ENCODE peak calls at places on chromosomes 16 and 17, in four cellular contexts. One of them, this sample, is unnamed.

GRCh38 chr16:30787613-30788378 is 791 bp upstream of the ZNF629 start:
- DNase-seq in GM12878: no peak
- DNase-seq in HL-60: no peak
- DNase-seq in K562: no peak
- DNase-seq in this sample: no peak

GRCh38 chr17:6556121-6557039 is at the start of gene PITPNM3:
- DNase-seq in HL-60: no peak
- DNase-seq in K562: peak
- DNase-seq in GM12878: no peak
- DNase-seq in this sample: no peak

GRCh38 chr16:85149776-85150175 is 37.5 kb upstream of the CIBAR2 start:
- DNase-seq in K562: no peak
- DNase-seq in HL-60: no peak
- DNase-seq in GM12878: no peak
- DNase-seq in this sample: no peak

GRCh38 chr16:74999208-74999682 is 421 bp downstream of the ZNRF1 start:
- DNase-seq in K562: peak
- DNase-seq in GM12878: no peak
- DNase-seq in HL-60: no peak
- DNase-seq in this sample: peak

GRCh38 chr17:76710863-76711611 is at the start of gene MXRA7:
- DNase-seq in HL-60: no peak
- DNase-seq in GM12878: no peak
- DNase-seq in K562: peak
- DNase-seq in this sample: peak

GRCh38 chr16:16092925-16093624 is 130.2 kb downstream of the ABCC6 start:
- DNase-seq in K562: no peak
- DNase-seq in GM12878: no peak
- DNase-seq in HL-60: no peak
- DNase-seq in this sample: no peak

GRCh38 chr17:47959825-47960655 is 2.4 kb upstream of the PRR15L start:
- DNase-seq in K562: no peak
- DNase-seq in HL-60: no peak
- DNase-seq in GM12878: no peak
- DNase-seq in this sample: no peak

GRCh38 chr17:57652811-57653210 is 92.3 kb downstream of the CCDC182 start:
- DNase-seq in HL-60: no peak
- DNase-seq in K562: no peak
- DNase-seq in GM12878: no peak
- DNase-seq in this sample: no peak

GRCh38 chr17:73973881-73974409 is 229.5 kb upstream of the RPL38 start:
- DNase-seq in HL-60: no peak
- DNase-seq in K562: no peak
- DNase-seq in GM12878: no peak
- DNase-seq in this sample: no peak

GRCh38 chr16:346587-346986 is 5.9 kb downstream of the AXIN1 start:
- DNase-seq in HL-60: no peak
- DNase-seq in K562: no peak
- DNase-seq in GM12878: no peak
- DNase-seq in this sample: no peak

GRCh38 chr17:55962931-55963378 is 190.3 kb upstream of the ANKFN1 start:
- DNase-seq in HL-60: no peak
- DNase-seq in GM12878: no peak
- DNase-seq in K562: no peak
- DNase-seq in this sample: no peak

GRCh38 chr16:66618588-66618987 is 14.1 kb downstream of the CMTM3 start:
- DNase-seq in K562: no peak
- DNase-seq in HL-60: no peak
- DNase-seq in GM12878: no peak
- DNase-seq in this sample: no peak

GRCh38 chr16:83925957-83926725 is 26.9 kb upstream of the OSGIN1 start:
- DNase-seq in HL-60: no peak
- DNase-seq in K562: no peak
- DNase-seq in GM12878: no peak
- DNase-seq in this sample: no peak

GRCh38 chr17:16346721-16347271 is 6.5 kb downstream of the CENPV start:
- DNase-seq in GM12878: no peak
- DNase-seq in K562: no peak
- DNase-seq in HL-60: no peak
- DNase-seq in this sample: no peak

GRCh38 chr17:27382025-27382424 is 74.2 kb upstream of the KSR1 start:
- DNase-seq in K562: no peak
- DNase-seq in HL-60: no peak
- DNase-seq in GM12878: no peak
- DNase-seq in this sample: no peak

GRCh38 chr17:45639297-45639849 is 144.7 kb upstream of the CRHR1 start:
- DNase-seq in HL-60: no peak
- DNase-seq in GM12878: no peak
- DNase-seq in K562: no peak
- DNase-seq in this sample: no peak

DNA sequence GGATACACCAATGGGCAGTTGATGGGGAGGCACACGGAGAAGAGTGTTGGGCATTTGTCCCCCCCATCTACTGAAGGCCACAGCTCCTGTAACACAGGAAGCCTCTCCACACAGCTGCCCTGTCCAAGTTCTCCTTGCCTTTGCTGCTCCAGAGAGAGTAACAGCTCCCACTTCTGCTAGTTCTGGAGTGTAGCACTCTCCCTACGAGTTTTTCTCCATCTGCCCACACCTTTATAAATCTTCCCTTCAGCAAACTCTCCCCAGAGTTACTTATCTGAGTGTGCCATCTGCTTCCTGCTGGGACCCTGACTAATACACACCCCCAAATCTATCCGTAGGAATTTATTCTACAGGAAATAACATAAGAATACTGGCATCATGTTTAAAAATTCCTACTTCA is 42.6 kb upstream of the ERN1 start:
- DNase-seq in GM12878: no peak
- DNase-seq in K562: peak
- DNase-seq in HL-60: no peak
- DNase-seq in this sample: no peak
- TF ChIP-seq SPI1 in GM12878: no peak
- TF ChIP-seq SPI1 in K562: no peak
- TF ChIP-seq SPI1 in HL-60: no peak
- TF ChIP-seq SPI1 in this sample: no peak

GRCh38 chr16:11757671-11758545 is 15.3 kb upstream of the TXNDC11 start:
- DNase-seq in HL-60: no peak
- DNase-seq in K562: no peak
- DNase-seq in GM12878: no peak
- DNase-seq in this sample: no peak
- TF ChIP-seq SPI1 in HL-60: no peak
- TF ChIP-seq SPI1 in K562: no peak
- TF ChIP-seq SPI1 in GM12878: no peak
- TF ChIP-seq SPI1 in this sample: no peak

GRCh38 chr17:42456223-42457106 is 2.2 kb upstream of the ATP6V0A1 start:
- DNase-seq in HL-60: peak
- DNase-seq in K562: peak
- DNase-seq in GM12878: peak
- DNase-seq in this sample: no peak
- TF ChIP-seq SPI1 in HL-60: no peak
- TF ChIP-seq SPI1 in K562: peak
- TF ChIP-seq SPI1 in GM12878: no peak
- TF ChIP-seq SPI1 in this sample: no peak

GRCh38 chr17:71974051-71974450 is 146.8 kb upstream of the SOX9 start:
- DNase-seq in GM12878: no peak
- DNase-seq in K562: no peak
- DNase-seq in HL-60: no peak
- DNase-seq in this sample: no peak

GRCh38 chr17:71966459-71967313 is 154.1 kb upstream of the SOX9 start:
- DNase-seq in GM12878: no peak
- DNase-seq in HL-60: no peak
- DNase-seq in K562: no peak
- DNase-seq in this sample: no peak

GRCh38 chr17:71966055-71966454 is 154.8 kb upstream of the SOX9 start:
- DNase-seq in HL-60: no peak
- DNase-seq in K562: no peak
- DNase-seq in GM12878: no peak
- DNase-seq in this sample: no peak

GRCh38 chr17:71970312-71970711 is 150.5 kb upstream of the SOX9 start:
- DNase-seq in GM12878: no peak
- DNase-seq in HL-60: no peak
- DNase-seq in K562: no peak
- DNase-seq in this sample: no peak

GRCh38 chr17:71969500-71969899 is 151.3 kb upstream of the SOX9 start:
- DNase-seq in K562: no peak
- DNase-seq in HL-60: no peak
- DNase-seq in GM12878: no peak
- DNase-seq in this sample: no peak
- TF ChIP-seq SPI1 in K562: no peak
- TF ChIP-seq SPI1 in HL-60: no peak
- TF ChIP-seq SPI1 in GM12878: no peak
- TF ChIP-seq SPI1 in this sample: no peak

GRCh38 chr16:52545544-52546262 is 1.2 kb downstream of the TOX3 start:
- DNase-seq in GM12878: no peak
- DNase-seq in HL-60: no peak
- DNase-seq in K562: no peak
- DNase-seq in this sample: no peak
- TF ChIP-seq SPI1 in GM12878: no peak
- TF ChIP-seq SPI1 in HL-60: no peak
- TF ChIP-seq SPI1 in K562: no peak
- TF ChIP-seq SPI1 in this sample: no peak

GRCh38 chr17:1324201-1324750 is 44.8 kb downstream of the TRARG1 start:
- DNase-seq in GM12878: no peak
- DNase-seq in HL-60: no peak
- DNase-seq in K562: peak
- DNase-seq in this sample: no peak
- TF ChIP-seq SPI1 in GM12878: no peak
- TF ChIP-seq SPI1 in HL-60: no peak
- TF ChIP-seq SPI1 in K562: no peak
- TF ChIP-seq SPI1 in this sample: no peak

GRCh38 chr17:34895388-34895787 is 65.9 kb downstream of the CCT6B start:
- DNase-seq in GM12878: no peak
- DNase-seq in HL-60: no peak
- DNase-seq in K562: no peak
- DNase-seq in this sample: no peak
- TF ChIP-seq SPI1 in GM12878: no peak
- TF ChIP-seq SPI1 in HL-60: no peak
- TF ChIP-seq SPI1 in K562: no peak
- TF ChIP-seq SPI1 in this sample: no peak